ENCODE peak calls at places on chromosomes 7 and 10, in four cellular contexts. E is endodermal cell, G is fibroblast of pulmonary artery, O is psoas muscle. R is an unnamed sample.

GRCh38 chr10:78944658-78945333 is 124.0 kb upstream of the ZMIZ1 start:
- DNase-seq in E (peak), G (peak), O (peak), R (peak)

GRCh38 chr7:106462365-106462859 is 177.6 kb upstream of the NAMPT start:
- DNase-seq in E (no peak), G (peak), O (no peak), R (peak)

GRCh38 chr10:131838921-131839320 is 61.9 kb upstream of the PPP2R2D start:
- DNase-seq in E (no peak), G (no peak), O (no peak), R (no peak)

GRCh38 chr10:43408331-43408709 is 666 bp downstream of the HNRNPF start:
- DNase-seq in E (no peak), G (no peak), O (peak), R (no peak)

GRCh38 chr7:98078197-98078870 is 28.3 kb upstream of the LMTK2 start:
- DNase-seq in E (peak), G (no peak), O (no peak), R (no peak)

GRCh38 chr10:105112862-105113261 is 471.8 kb downstream of the SORCS3 start:
- DNase-seq in E (peak), G (no peak), O (no peak), R (no peak)

GRCh38 chr10:29470843-29471482 is 163.8 kb downstream of the SVIL start:
- DNase-seq in E (no peak), G (no peak), O (no peak), R (no peak)

GRCh38 chr10:77240042-77240619 is 397.5 kb downstream of the KCNMA1 start:
- DNase-seq in E (no peak), G (no peak), O (no peak), R (no peak)

GRCh38 chr10:94571528-94571927 is 25.9 kb downstream of the HELLS start:
- DNase-seq in E (no peak), G (peak), O (no peak), R (peak)

GRCh38 chr10:97549587-97550322 is 22.8 kb upstream of the ANKRD2 start:
- DNase-seq in E (peak), G (peak), O (peak), R (peak)

GRCh38 chr7:128074736-128075135 is 43.5 kb upstream of the LRRC4 start:
- DNase-seq in E (no peak), G (no peak), O (peak), R (no peak)

GRCh38 chr10:7610651-7611389 is 55.9 kb downstream of the ITIH5 start:
- DNase-seq in E (no peak), G (peak), O (peak), R (no peak)

GRCh38 chr10:70694410-70695179 is 22.3 kb downstream of the ADAMTS14 start:
- DNase-seq in E (no peak), G (peak), O (no peak), R (no peak)

GRCh38 chr10:116875897-116876296 is 26.6 kb downstream of the ENO4 start:
- DNase-seq in E (no peak), G (no peak), O (no peak), R (no peak)

GRCh38 chr10:14670551-14671240 is 104.0 kb downstream of the FAM107B start:
- DNase-seq in E (no peak), G (no peak), O (no peak), R (no peak)

GRCh38 chr10:100065084-100065660 is 16.5 kb downstream of the CPN1 start:
- DNase-seq in E (peak), G (no peak), O (no peak), R (no peak)

GRCh38 chr10:31702954-31703353 is 225.7 kb downstream of the ARHGAP12 start:
- DNase-seq in E (no peak), G (no peak), O (no peak), R (no peak)

DNA sequence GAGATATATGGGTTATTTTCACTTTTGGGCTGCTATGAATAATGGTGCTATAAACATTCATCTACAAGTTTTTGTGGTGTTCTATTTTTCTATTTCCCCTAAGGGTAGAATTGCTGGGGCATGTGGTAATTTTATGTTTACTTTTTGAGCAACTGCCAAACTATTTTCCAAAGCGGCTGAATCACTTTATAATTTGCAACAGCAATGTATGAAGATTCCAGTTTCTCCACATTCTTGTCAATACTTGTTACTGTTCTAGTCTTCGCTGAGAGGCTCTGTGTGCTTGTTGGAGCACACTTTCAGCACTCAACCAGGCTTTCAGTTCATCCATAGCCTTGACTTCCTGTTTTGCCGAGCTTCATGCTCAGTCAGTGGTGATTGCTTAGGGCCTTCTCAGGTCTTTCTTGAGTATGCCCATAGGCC is 39.0 kb downstream of the ADK start:
- DNase-seq in E (no peak), G (peak), O (no peak), R (peak)
- H3K4me3 ChIP-seq in E (no peak), G (peak), O (no peak), R (peak)

GRCh38 chr10:4059471-4060138 is 274.6 kb upstream of the KLF6 start:
- DNase-seq in E (no peak), G (no peak), O (no peak), R (no peak)
- TF ChIP-seq CTCF in E (no peak), G (no peak), O (no peak), R (no peak)

DNA sequence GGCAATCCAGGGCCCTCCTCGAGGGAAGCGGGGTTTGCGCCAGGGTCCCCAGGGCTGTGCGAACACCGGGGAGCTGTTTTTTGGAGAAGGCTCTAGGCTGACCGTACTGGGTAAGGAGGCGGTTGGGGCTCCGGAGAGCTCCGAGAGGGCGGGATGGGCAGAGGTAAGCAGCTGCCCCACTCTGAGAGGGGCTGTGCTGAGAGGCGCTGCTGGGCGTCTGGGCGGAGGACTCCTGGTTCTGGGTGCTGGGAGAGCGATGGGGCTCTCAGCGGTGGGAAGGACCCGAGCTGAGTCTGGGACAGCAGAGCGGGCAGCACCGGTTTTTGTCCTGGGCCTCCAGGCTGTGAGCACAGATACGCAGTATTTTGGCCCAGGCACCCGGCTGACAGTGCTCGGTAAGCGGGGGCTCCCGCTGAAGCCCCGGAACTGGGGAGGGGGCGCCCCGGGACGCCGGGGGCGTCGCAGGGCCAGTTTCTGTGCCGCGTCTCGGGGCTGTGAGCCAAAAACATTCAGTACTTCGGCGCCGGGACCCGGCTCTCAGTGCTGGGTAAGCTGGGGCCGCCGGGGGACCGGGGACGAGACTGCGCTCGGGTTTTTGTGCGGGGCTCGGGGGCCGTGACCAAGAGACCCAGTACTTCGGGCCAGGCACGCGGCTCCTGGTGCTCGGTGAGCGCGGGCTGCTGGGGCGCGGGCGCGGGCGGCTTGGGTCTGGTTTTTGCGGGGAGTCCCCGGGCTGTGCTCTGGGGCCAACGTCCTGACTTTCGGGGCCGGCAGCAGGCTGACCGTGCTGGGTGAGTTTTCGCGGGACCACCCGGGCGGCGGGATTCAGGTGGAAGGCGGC is 26.0 kb downstream of the PRSS2 start:
- DNase-seq in E (peak), G (no peak), O (no peak), R (no peak)
- H3K4me3 ChIP-seq in E (peak), G (peak), O (peak), R (no peak)

GRCh38 chr7:18294408-18294807 is 201.1 kb upstream of the HDAC9 start:
- DNase-seq in E (no peak), G (no peak), O (no peak), R (no peak)

GRCh38 chr7:18290865-18291264 is 204.7 kb upstream of the HDAC9 start:
- DNase-seq in E (no peak), G (peak), O (no peak), R (peak)

GRCh38 chr7:18293759-18294158 is 201.8 kb upstream of the HDAC9 start:
- DNase-seq in E (no peak), G (no peak), O (no peak), R (no peak)

GRCh38 chr7:18292584-18292983 is 203.0 kb upstream of the HDAC9 start:
- DNase-seq in E (no peak), G (no peak), O (no peak), R (no peak)

GRCh38 chr7:18295781-18296417 is 199.7 kb upstream of the HDAC9 start:
- DNase-seq in E (no peak), G (no peak), O (no peak), R (no peak)
- TF ChIP-seq CTCF in E (no peak), G (no peak), O (no peak), R (no peak)

DNA sequence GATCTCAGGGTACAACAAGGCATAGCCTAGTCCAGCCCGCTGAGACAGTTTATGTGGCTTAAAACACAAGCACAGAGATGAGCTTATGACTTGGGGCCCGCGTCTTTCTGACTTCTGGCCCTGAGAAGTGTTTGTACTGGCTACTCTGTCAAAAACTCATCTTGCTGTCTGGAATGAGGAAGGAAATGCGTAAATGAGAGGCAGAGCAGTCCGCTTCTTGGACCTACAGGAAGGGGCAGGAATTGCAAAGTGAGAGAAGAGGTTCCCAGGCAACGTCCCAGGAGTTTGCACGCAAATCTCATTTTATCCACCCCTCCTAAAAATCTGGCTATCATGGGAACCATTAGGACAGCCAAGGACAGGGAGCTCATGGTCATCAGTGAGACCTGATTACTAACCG is 5.5 kb downstream of the ANXA11 start:
- DNase-seq in E (peak), G (peak), O (no peak), R (peak)
- H3K4me3 ChIP-seq in E (no peak), G (peak), O (peak), R (no peak)

GRCh38 chr7:32427769-32428291 is 62.4 kb downstream of the LSM5 start:
- DNase-seq in E (peak), G (peak), O (peak), R (peak)
- TF ChIP-seq CTCF in E (peak), G (peak), O (peak), R (peak)

R was measured in epithelial cell of esophagus.